ENCODE peak calls at places on chromosome 3, in five cellular contexts. One of them, this sample, is unnamed.

GRCh38 chr3:140537075-140537474 is 140.8 kb upstream of the TRIM42 start:
- DNase-seq in thoracic aorta: no peak
- DNase-seq in left ventricle myocardium inferior: no peak
- DNase-seq in astrocyte of the spinal cord: no peak
- DNase-seq in GM13976: no peak
- DNase-seq in this sample: no peak

GRCh38 chr3:64264491-64265109 is 39.3 kb upstream of the PRICKLE2 start:
- DNase-seq in GM13976: no peak
- DNase-seq in astrocyte of the spinal cord: peak; percentile 20
- DNase-seq in left ventricle myocardium inferior: no peak
- DNase-seq in thoracic aorta: no peak
- DNase-seq in this sample: peak; percentile 86

GRCh38 chr3:140342668-140343067 is 335.2 kb upstream of the TRIM42 start:
- DNase-seq in GM13976: no peak
- DNase-seq in left ventricle myocardium inferior: no peak
- DNase-seq in astrocyte of the spinal cord: no peak
- DNase-seq in thoracic aorta: no peak
- DNase-seq in this sample: no peak

GRCh38 chr3:189839576-189839975 is 208.4 kb downstream of the TP63 start:
- DNase-seq in GM13976: no peak
- DNase-seq in astrocyte of the spinal cord: peak; percentile 68
- DNase-seq in left ventricle myocardium inferior: no peak
- DNase-seq in thoracic aorta: no peak
- DNase-seq in this sample: peak; percentile 50

GRCh38 chr3:89957461-89957860 is 850.0 kb downstream of the EPHA3 start:
- DNase-seq in left ventricle myocardium inferior: no peak
- DNase-seq in astrocyte of the spinal cord: peak; percentile 44
- DNase-seq in thoracic aorta: no peak
- DNase-seq in GM13976: no peak
- DNase-seq in this sample: no peak

GRCh38 chr3:171192176-171192854 is 165.8 kb upstream of the SLC2A2 start:
- DNase-seq in left ventricle myocardium inferior: no peak
- DNase-seq in GM13976: no peak
- DNase-seq in astrocyte of the spinal cord: peak; percentile 94
- DNase-seq in thoracic aorta: no peak
- DNase-seq in this sample: peak; percentile 79

GRCh38 chr3:126392246-126392645 is 2.5 kb upstream of the CFAP100 start:
- DNase-seq in astrocyte of the spinal cord: no peak
- DNase-seq in left ventricle myocardium inferior: no peak
- DNase-seq in GM13976: no peak
- DNase-seq in thoracic aorta: no peak
- DNase-seq in this sample: no peak

GRCh38 chr3:143442761-143443477 is 323.3 kb downstream of the CHST2 start:
- DNase-seq in GM13976: no peak
- DNase-seq in left ventricle myocardium inferior: no peak
- DNase-seq in astrocyte of the spinal cord: peak; percentile 64
- DNase-seq in thoracic aorta: no peak
- DNase-seq in this sample: peak; percentile 16

GRCh38 chr3:27714692-27715453 is 7.2 kb downstream of the EOMES start:
- DNase-seq in left ventricle myocardium inferior: no peak
- DNase-seq in GM13976: no peak
- DNase-seq in astrocyte of the spinal cord: no peak
- DNase-seq in thoracic aorta: no peak
- DNase-seq in this sample: no peak

GRCh38 chr3:134378818-134379217 is 4.6 kb upstream of the AMOTL2 start:
- DNase-seq in astrocyte of the spinal cord: no peak
- DNase-seq in left ventricle myocardium inferior: no peak
- DNase-seq in thoracic aorta: no peak
- DNase-seq in GM13976: no peak
- DNase-seq in this sample: no peak

GRCh38 chr3:177835008-177835407 is 637.7 kb upstream of the TBL1XR1 start:
- DNase-seq in astrocyte of the spinal cord: peak; percentile 98
- DNase-seq in GM13976: no peak
- DNase-seq in thoracic aorta: no peak
- DNase-seq in left ventricle myocardium inferior: no peak
- DNase-seq in this sample: peak; percentile 94

GRCh38 chr3:112734718-112735350 is 93.9 kb upstream of the CCDC80 start:
- DNase-seq in left ventricle myocardium inferior: no peak
- DNase-seq in GM13976: peak; percentile 63
- DNase-seq in astrocyte of the spinal cord: peak; percentile 75
- DNase-seq in thoracic aorta: peak; percentile 8
- DNase-seq in this sample: peak; percentile 92

GRCh38 chr3:113147608-113148306 is 63.6 kb upstream of the BOC start:
- DNase-seq in thoracic aorta: no peak
- DNase-seq in left ventricle myocardium inferior: peak; percentile 30
- DNase-seq in GM13976: no peak
- DNase-seq in astrocyte of the spinal cord: no peak
- DNase-seq in this sample: peak; percentile 57

DNA sequence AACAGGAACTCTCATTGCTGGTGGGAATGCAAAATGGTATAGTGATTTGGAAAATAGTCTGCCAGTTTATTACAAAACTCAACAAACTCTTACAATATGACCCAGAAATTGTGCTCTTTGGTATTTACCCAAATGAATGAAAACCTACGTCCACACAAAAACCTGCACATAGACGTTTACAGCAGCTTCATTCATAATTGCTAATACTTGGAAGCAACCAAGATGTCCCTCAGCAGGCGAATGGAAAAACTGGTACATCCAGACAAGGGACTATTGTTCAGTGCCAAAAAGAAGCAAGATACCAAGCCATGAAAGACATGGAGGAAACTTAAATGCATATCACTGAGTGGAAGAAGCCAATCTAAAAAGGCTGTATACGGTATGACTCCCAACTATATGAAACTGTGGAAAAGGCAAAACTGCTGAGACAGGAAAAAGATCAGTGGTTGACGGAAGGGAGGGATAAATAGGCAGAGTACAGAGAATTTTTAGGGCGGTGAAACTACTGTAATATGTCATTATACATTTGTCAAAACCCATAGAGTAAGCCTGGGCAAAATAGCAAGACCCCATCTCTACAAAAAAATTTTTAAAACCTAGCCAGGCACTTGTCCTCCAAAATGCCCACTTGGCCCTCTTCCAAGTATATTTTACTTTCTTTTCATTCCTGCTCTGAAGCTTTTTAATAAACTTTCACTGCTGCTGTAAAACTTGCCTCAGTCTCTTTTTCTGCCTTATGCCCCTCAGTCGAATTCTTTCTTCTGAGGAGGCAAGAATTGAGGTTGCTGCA is 4.9 kb upstream of the MKRN2OS start:
- DNase-seq in GM13976: no peak
- DNase-seq in astrocyte of the spinal cord: no peak
- DNase-seq in thoracic aorta: no peak
- DNase-seq in left ventricle myocardium inferior: no peak
- DNase-seq in this sample: no peak
- TF ChIP-seq CTCF in GM13976: no peak
- TF ChIP-seq CTCF in astrocyte of the spinal cord: no peak
- TF ChIP-seq CTCF in thoracic aorta: no peak
- TF ChIP-seq CTCF in left ventricle myocardium inferior: no peak
- TF ChIP-seq CTCF in this sample: no peak

GRCh38 chr3:49158792-49159191 is 7.3 kb downstream of the CCDC71 start:
- DNase-seq in GM13976: no peak
- DNase-seq in left ventricle myocardium inferior: no peak
- DNase-seq in astrocyte of the spinal cord: no peak
- DNase-seq in thoracic aorta: no peak
- DNase-seq in this sample: no peak

GRCh38 chr3:49162751-49163419 is 3.2 kb downstream of the CCDC71 start:
- DNase-seq in left ventricle myocardium inferior: no peak
- DNase-seq in astrocyte of the spinal cord: no peak
- DNase-seq in thoracic aorta: no peak
- DNase-seq in GM13976: no peak
- DNase-seq in this sample: no peak

GRCh38 chr3:49161197-49161596 is 4.9 kb downstream of the CCDC71 start:
- DNase-seq in left ventricle myocardium inferior: no peak
- DNase-seq in astrocyte of the spinal cord: no peak
- DNase-seq in thoracic aorta: no peak
- DNase-seq in GM13976: no peak
- DNase-seq in this sample: no peak

GRCh38 chr3:49163609-49164008 is 2.5 kb downstream of the CCDC71 start:
- DNase-seq in astrocyte of the spinal cord: no peak
- DNase-seq in thoracic aorta: no peak
- DNase-seq in left ventricle myocardium inferior: no peak
- DNase-seq in GM13976: no peak
- DNase-seq in this sample: no peak

GRCh38 chr3:49161808-49162530 is 4.2 kb downstream of the CCDC71 start:
- DNase-seq in astrocyte of the spinal cord: no peak
- DNase-seq in GM13976: no peak
- DNase-seq in left ventricle myocardium inferior: no peak
- DNase-seq in thoracic aorta: no peak
- DNase-seq in this sample: no peak
- TF ChIP-seq CTCF in astrocyte of the spinal cord: no peak
- TF ChIP-seq CTCF in GM13976: no peak
- TF ChIP-seq CTCF in left ventricle myocardium inferior: no peak
- TF ChIP-seq CTCF in thoracic aorta: no peak
- TF ChIP-seq CTCF in this sample: no peak

GRCh38 chr3:32154180-32154579 is 47.8 kb downstream of the GPD1L start:
- DNase-seq in astrocyte of the spinal cord: no peak
- DNase-seq in thoracic aorta: no peak
- DNase-seq in left ventricle myocardium inferior: no peak
- DNase-seq in GM13976: no peak
- DNase-seq in this sample: peak; percentile 25
- TF ChIP-seq CTCF in astrocyte of the spinal cord: peak; percentile 42
- TF ChIP-seq CTCF in thoracic aorta: no peak
- TF ChIP-seq CTCF in left ventricle myocardium inferior: no peak
- TF ChIP-seq CTCF in GM13976: peak; percentile 23
- TF ChIP-seq CTCF in this sample: peak; percentile 63

GRCh38 chr3:152961323-152961722 is 126.4 kb downstream of the P2RY1 start:
- DNase-seq in GM13976: peak; percentile 42
- DNase-seq in left ventricle myocardium inferior: no peak
- DNase-seq in thoracic aorta: no peak
- DNase-seq in astrocyte of the spinal cord: peak; percentile 34
- DNase-seq in this sample: peak; percentile 22
- TF ChIP-seq CTCF in GM13976: no peak
- TF ChIP-seq CTCF in left ventricle myocardium inferior: peak; percentile 54
- TF ChIP-seq CTCF in thoracic aorta: no peak
- TF ChIP-seq CTCF in astrocyte of the spinal cord: peak; percentile 38
- TF ChIP-seq CTCF in this sample: peak; percentile 41

DNA sequence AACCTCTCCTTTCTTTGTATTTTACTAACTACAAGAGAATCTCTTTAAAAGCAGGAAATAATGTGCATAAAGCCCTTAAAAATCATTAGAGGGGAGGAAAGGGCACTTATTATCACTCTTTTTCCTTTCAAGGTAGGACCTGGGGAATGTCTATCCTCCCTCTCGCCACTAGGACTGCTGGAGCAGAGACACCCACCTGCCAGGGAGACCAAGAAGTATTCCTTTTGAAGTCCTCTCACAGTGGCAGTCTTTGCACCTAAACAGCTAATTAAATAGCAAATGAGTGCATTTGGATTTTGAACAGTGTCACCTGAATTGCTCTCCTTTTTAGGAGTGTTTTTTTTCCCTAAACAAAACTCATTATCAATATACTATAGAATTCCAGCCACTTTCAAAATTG is 874.1 kb downstream of the ZPLD1 start:
- DNase-seq in astrocyte of the spinal cord: no peak
- DNase-seq in left ventricle myocardium inferior: no peak
- DNase-seq in thoracic aorta: no peak
- DNase-seq in GM13976: no peak
- DNase-seq in this sample: no peak
- TF ChIP-seq CTCF in astrocyte of the spinal cord: peak; percentile 25
- TF ChIP-seq CTCF in left ventricle myocardium inferior: no peak
- TF ChIP-seq CTCF in thoracic aorta: no peak
- TF ChIP-seq CTCF in GM13976: no peak
- TF ChIP-seq CTCF in this sample: no peak

GRCh38 chr3:194072097-194072428 is 63.9 kb upstream of the HES1 start:
- DNase-seq in GM13976: no peak
- DNase-seq in thoracic aorta: no peak
- DNase-seq in astrocyte of the spinal cord: peak; percentile 29
- DNase-seq in left ventricle myocardium inferior: no peak
- DNase-seq in this sample: no peak

GRCh38 chr3:194070220-194070633 is 65.7 kb upstream of the HES1 start:
- DNase-seq in thoracic aorta: no peak
- DNase-seq in left ventricle myocardium inferior: no peak
- DNase-seq in GM13976: no peak
- DNase-seq in astrocyte of the spinal cord: no peak
- DNase-seq in this sample: no peak

GRCh38 chr3:194069421-194070219 is 66.3 kb upstream of the HES1 start:
- DNase-seq in thoracic aorta: no peak
- DNase-seq in left ventricle myocardium inferior: no peak
- DNase-seq in astrocyte of the spinal cord: no peak
- DNase-seq in GM13976: no peak
- DNase-seq in this sample: peak; percentile 97

GRCh38 chr3:194072691-194073279 is 63.2 kb upstream of the HES1 start:
- DNase-seq in astrocyte of the spinal cord: no peak
- DNase-seq in left ventricle myocardium inferior: no peak
- DNase-seq in GM13976: no peak
- DNase-seq in thoracic aorta: no peak
- DNase-seq in this sample: no peak

GRCh38 chr3:194070634-194071409 is 65.1 kb upstream of the HES1 start:
- DNase-seq in astrocyte of the spinal cord: peak; percentile 97
- DNase-seq in left ventricle myocardium inferior: peak; percentile 89
- DNase-seq in thoracic aorta: peak; percentile 66
- DNase-seq in GM13976: peak; percentile 96
- DNase-seq in this sample: peak; percentile 94
- TF ChIP-seq CTCF in astrocyte of the spinal cord: no peak
- TF ChIP-seq CTCF in left ventricle myocardium inferior: peak; percentile 32
- TF ChIP-seq CTCF in thoracic aorta: no peak
- TF ChIP-seq CTCF in GM13976: no peak
- TF ChIP-seq CTCF in this sample: no peak